ENCODE peak calls at places on chromosome 10, in nine cellular contexts. D, Z, Q, E, O, P, H, F and G are unnamed samples.

GRCh38 chr10:71520042-71520441 is 123.3 kb downstream of the CDH23 start:
- DNase-seq in D (no peak), P (no peak), F (no peak), H (no peak), E (no peak), Q (no peak), Z (no peak), O (no peak), G (no peak)

GRCh38 chr10:128059915-128060314 is 66.3 kb downstream of the MKI67 start:
- DNase-seq in O (no peak), H (no peak), D (no peak), F (no peak), Q (no peak), E (no peak), P (no peak), Z (no peak), G (no peak)

GRCh38 chr10:95035343-95036283 is 33.7 kb downstream of the CYP2C8 start:
- DNase-seq in Z (no peak), O (no peak), F (no peak), E (no peak), P (no peak), D (no peak), Q (peak), H (no peak), G (no peak)

GRCh38 chr10:132251928-132252327 is 55.8 kb downstream of the STK32C start:
- DNase-seq in O (no peak), D (no peak), H (no peak), P (no peak), Z (no peak), E (no peak), F (no peak), Q (no peak), G (no peak)

GRCh38 chr10:86357041-86357440 is 9.6 kb downstream of the GRID1 start:
- DNase-seq in E (no peak), H (no peak), D (no peak), Z (no peak), P (no peak), O (no peak), Q (no peak), F (no peak), G (no peak)

GRCh38 chr10:12255048-12255447 is 59.1 kb downstream of the CDC123 start:
- DNase-seq in P (no peak), H (no peak), D (no peak), E (no peak), O (no peak), Q (no peak), Z (no peak), F (no peak), G (no peak)

GRCh38 chr10:24715246-24715769 is 8.4 kb downstream of the ARHGAP21 start:
- DNase-seq in H (no peak), E (no peak), Z (no peak), F (no peak), P (no peak), D (no peak), Q (no peak), O (no peak), G (no peak)

GRCh38 chr10:62008196-62008595 is 106.7 kb downstream of the ARID5B start:
- DNase-seq in E (no peak), P (no peak), H (no peak), O (no peak), Q (no peak), Z (no peak), F (no peak), D (no peak), G (no peak)

GRCh38 chr10:71796749-71797405 is 23.6 kb upstream of the VSIR start:
- DNase-seq in H (no peak), Q (no peak), Z (no peak), P (no peak), D (no peak), F (no peak), O (no peak), E (no peak), G (no peak)

GRCh38 chr10:33229944-33230267 is 104.6 kb downstream of the NRP1 start:
- DNase-seq in D (no peak), Z (no peak), P (no peak), H (no peak), F (no peak), Q (no peak), E (no peak), O (no peak), G (no peak)

GRCh38 chr10:95646160-95646559 is 10.4 kb downstream of the ALDH18A1 start:
- DNase-seq in E (no peak), Q (no peak), H (no peak), D (no peak), F (no peak), P (no peak), Z (no peak), O (no peak), G (no peak)

GRCh38 chr10:126458453-126458852 is 70.2 kb upstream of the ADAM12 start:
- DNase-seq in F (no peak), D (no peak), E (no peak), O (no peak), Z (no peak), P (no peak), Q (no peak), H (no peak), G (no peak)

GRCh38 chr10:15035385-15036301 is 8.1 kb upstream of the OLAH start:
- DNase-seq in Z (no peak), P (no peak), E (peak), H (no peak), D (no peak), Q (no peak), O (no peak), F (no peak), G (no peak)

GRCh38 chr10:6781133-6781770 is 201.2 kb upstream of the PRKCQ start:
- DNase-seq in E (no peak), P (no peak), D (peak), O (no peak), Z (no peak), Q (no peak), F (no peak), H (no peak), G (no peak)

GRCh38 chr10:129275886-129276285 is 191.2 kb upstream of the MGMT start:
- DNase-seq in O (no peak), F (no peak), Q (no peak), Z (no peak), E (no peak), D (no peak), P (no peak), H (no peak), G (no peak)

GRCh38 chr10:5964736-5965135 is 12.6 kb downstream of the IL15RA start:
- DNase-seq in H (no peak), E (no peak), P (no peak), D (no peak), F (no peak), Z (no peak), O (no peak), Q (no peak), G (no peak)

GRCh38 chr10:132960071-132960472 is 17.7 kb upstream of the CFAP46 start:
- DNase-seq in D (no peak), Z (no peak), E (no peak), O (no peak), P (no peak), H (no peak), F (no peak), Q (no peak), G (no peak)

GRCh38 chr10:101781984-101782810 is 1.0 kb downstream of the NPM3 start:
- DNase-seq in F (no peak), Q (no peak), H (no peak), D (peak), E (no peak), O (no peak), P (no peak), Z (no peak), G (no peak)

GRCh38 chr10:19874791-19875190 is 58.6 kb downstream of the PLXDC2 start:
- DNase-seq in P (no peak), Q (no peak), O (no peak), E (no peak), Z (no peak), H (no peak), F (no peak), D (no peak), G (no peak)

GRCh38 chr10:24209421-24209770 is 458 bp downstream of the KIAA1217 start:
- DNase-seq in Z (no peak), H (no peak), E (no peak), D (peak), O (no peak), Q (no peak), F (no peak), P (no peak), G (no peak)

GRCh38 chr10:24214762-24215161 is 5.8 kb downstream of the KIAA1217 start:
- DNase-seq in H (no peak), P (no peak), E (no peak), O (no peak), D (no peak), Z (no peak), F (no peak), Q (no peak), G (no peak)

GRCh38 chr10:72567884-72568283 is 58.0 kb downstream of the MICU1 start:
- DNase-seq in Z (peak), Q (no peak), O (no peak), E (no peak), D (peak), F (no peak), H (no peak), P (no peak), G (no peak)

GRCh38 chr10:114042895-114043531 is 653 bp upstream of the ADRB1 start:
- DNase-seq in F (peak), Z (no peak), O (no peak), H (no peak), E (no peak), Q (no peak), D (peak), P (no peak), G (peak)

GRCh38 chr10:14302035-14302434 is 28.7 kb downstream of the FRMD4A start:
- DNase-seq in Q (no peak), O (no peak), D (no peak), E (no peak), F (no peak), Z (no peak), H (no peak), P (no peak), G (no peak)

GRCh38 chr10:125164421-125164820 is 4.1 kb upstream of the CTBP2 start:
- DNase-seq in Z (no peak), O (no peak), H (no peak), P (no peak), D (no peak), F (no peak), E (no peak), Q (no peak), G (no peak)

GRCh38 chr10:92826061-92826460 is 22.3 kb upstream of the EXOC6 start:
- DNase-seq in O (no peak), F (no peak), Z (no peak), E (no peak), D (no peak), P (no peak), H (no peak), Q (no peak), G (no peak)

GRCh38 chr10:95363303-95363912 is 72.6 kb upstream of the PDLIM1 start:
- DNase-seq in Q (peak), P (peak), D (peak), E (peak), F (peak), H (peak), O (peak), Z (peak), G (peak)

GRCh38 chr10:88473989-88474883 is 108.9 kb downstream of the RNLS start:
- DNase-seq in D (no peak), O (no peak), P (no peak), F (no peak), H (peak), Z (peak), E (no peak), Q (peak), G (no peak)

GRCh38 chr10:31315453-31315852 is 3.6 kb upstream of the ZEB1 start:
- DNase-seq in P (no peak), D (no peak), Q (no peak), F (no peak), Z (no peak), E (no peak), O (no peak), H (no peak), G (no peak)